ENCODE peak calls at places on chromosomes 16 and 17, in seven cellular contexts. One of them, this sample, is unnamed.

GRCh38 chr17:77501101-77501566 is 360.4 kb downstream of the SEC14L1 start:
- DNase-seq in tibial nerve: no peak
- DNase-seq in spleen: peak
- DNase-seq in uterus: peak
- DNase-seq in body of pancreas: no peak
- DNase-seq in right lobe of liver: peak
- DNase-seq in HCT116: no peak
- DNase-seq in this sample: peak

GRCh38 chr17:78727476-78728229 is 54.4 kb downstream of the CYTH1 start:
- DNase-seq in tibial nerve: no peak
- DNase-seq in spleen: no peak
- DNase-seq in uterus: no peak
- DNase-seq in right lobe of liver: no peak
- DNase-seq in HCT116: no peak
- DNase-seq in body of pancreas: no peak
- DNase-seq in this sample: peak

GRCh38 chr16:75250809-75251279 is 580 bp downstream of the BCAR1 start:
- DNase-seq in right lobe of liver: peak
- DNase-seq in spleen: no peak
- DNase-seq in HCT116: no peak
- DNase-seq in tibial nerve: no peak
- DNase-seq in uterus: peak
- DNase-seq in body of pancreas: peak
- DNase-seq in this sample: no peak

GRCh38 chr17:17693955-17694228 is 12.6 kb downstream of the RAI1 start:
- DNase-seq in body of pancreas: no peak
- DNase-seq in right lobe of liver: no peak
- DNase-seq in uterus: no peak
- DNase-seq in spleen: no peak
- DNase-seq in HCT116: no peak
- DNase-seq in tibial nerve: no peak
- DNase-seq in this sample: no peak

GRCh38 chr17:62629556-62630364 is 2.3 kb downstream of the MRC2 start:
- DNase-seq in tibial nerve: no peak
- DNase-seq in body of pancreas: no peak
- DNase-seq in HCT116: no peak
- DNase-seq in right lobe of liver: no peak
- DNase-seq in uterus: no peak
- DNase-seq in spleen: no peak
- DNase-seq in this sample: no peak

GRCh38 chr17:44374306-44375195 is 10.9 kb upstream of the FAM171A2 start:
- DNase-seq in spleen: no peak
- DNase-seq in HCT116: no peak
- DNase-seq in body of pancreas: no peak
- DNase-seq in right lobe of liver: peak
- DNase-seq in uterus: no peak
- DNase-seq in tibial nerve: no peak
- DNase-seq in this sample: no peak

GRCh38 chr17:32746280-32746679 is 130.6 kb downstream of the MYO1D start:
- DNase-seq in spleen: no peak
- DNase-seq in uterus: no peak
- DNase-seq in body of pancreas: no peak
- DNase-seq in HCT116: no peak
- DNase-seq in tibial nerve: no peak
- DNase-seq in right lobe of liver: no peak
- DNase-seq in this sample: no peak

GRCh38 chr16:69145658-69146057 is 13.2 kb downstream of the UTP4 start:
- DNase-seq in HCT116: no peak
- DNase-seq in spleen: no peak
- DNase-seq in tibial nerve: no peak
- DNase-seq in body of pancreas: peak
- DNase-seq in uterus: no peak
- DNase-seq in right lobe of liver: no peak
- DNase-seq in this sample: no peak

GRCh38 chr17:43467981-43468541 is 15.7 kb upstream of the DHX8 start:
- DNase-seq in right lobe of liver: no peak
- DNase-seq in tibial nerve: no peak
- DNase-seq in body of pancreas: peak
- DNase-seq in spleen: no peak
- DNase-seq in uterus: peak
- DNase-seq in HCT116: no peak
- DNase-seq in this sample: peak

GRCh38 chr17:56431736-56432135 is 161.8 kb upstream of the NOG start:
- DNase-seq in body of pancreas: no peak
- DNase-seq in spleen: no peak
- DNase-seq in right lobe of liver: no peak
- DNase-seq in HCT116: no peak
- DNase-seq in tibial nerve: no peak
- DNase-seq in uterus: no peak
- DNase-seq in this sample: no peak

GRCh38 chr17:77741109-77741508 is 217.4 kb upstream of the TNRC6C start:
- DNase-seq in uterus: no peak
- DNase-seq in spleen: peak
- DNase-seq in right lobe of liver: no peak
- DNase-seq in tibial nerve: peak
- DNase-seq in HCT116: no peak
- DNase-seq in body of pancreas: no peak
- DNase-seq in this sample: peak

GRCh38 chr16:10564591-10564990 is 15.8 kb downstream of the EMP2 start:
- DNase-seq in tibial nerve: no peak
- DNase-seq in HCT116: no peak
- DNase-seq in right lobe of liver: no peak
- DNase-seq in uterus: no peak
- DNase-seq in body of pancreas: no peak
- DNase-seq in spleen: no peak
- DNase-seq in this sample: no peak

GRCh38 chr16:10121496-10121895 is 60.7 kb downstream of the GRIN2A start:
- DNase-seq in spleen: no peak
- DNase-seq in HCT116: no peak
- DNase-seq in tibial nerve: no peak
- DNase-seq in uterus: no peak
- DNase-seq in body of pancreas: peak
- DNase-seq in right lobe of liver: no peak
- DNase-seq in this sample: no peak

GRCh38 chr16:27795992-27796614 is 246.2 kb downstream of the KATNIP start:
- DNase-seq in right lobe of liver: no peak
- DNase-seq in HCT116: peak
- DNase-seq in uterus: no peak
- DNase-seq in body of pancreas: peak
- DNase-seq in spleen: no peak
- DNase-seq in tibial nerve: no peak
- DNase-seq in this sample: no peak

GRCh38 chr16:86363057-86363490 is 147.3 kb upstream of the FOXF1 start:
- DNase-seq in spleen: no peak
- DNase-seq in HCT116: no peak
- DNase-seq in right lobe of liver: no peak
- DNase-seq in tibial nerve: no peak
- DNase-seq in body of pancreas: no peak
- DNase-seq in uterus: no peak
- DNase-seq in this sample: no peak

GRCh38 chr17:17702821-17703607 is 21.8 kb downstream of the RAI1 start:
- DNase-seq in uterus: no peak
- DNase-seq in right lobe of liver: no peak
- DNase-seq in body of pancreas: no peak
- DNase-seq in HCT116: no peak
- DNase-seq in tibial nerve: no peak
- DNase-seq in spleen: no peak
- DNase-seq in this sample: no peak

GRCh38 chr17:43759836-43760235 is 1.2 kb upstream of the SOST start:
- DNase-seq in HCT116: no peak
- DNase-seq in uterus: no peak
- DNase-seq in tibial nerve: no peak
- DNase-seq in spleen: no peak
- DNase-seq in body of pancreas: no peak
- DNase-seq in right lobe of liver: no peak
- DNase-seq in this sample: no peak

GRCh38 chr17:57954421-57955182 is 610 bp downstream of the CUEDC1 start:
- DNase-seq in spleen: peak
- DNase-seq in HCT116: no peak
- DNase-seq in body of pancreas: peak
- DNase-seq in tibial nerve: peak
- DNase-seq in right lobe of liver: peak
- DNase-seq in uterus: peak
- DNase-seq in this sample: peak

GRCh38 chr17:42120161-42121065 is 754 bp downstream of the KAT2A start:
- DNase-seq in tibial nerve: no peak
- DNase-seq in right lobe of liver: no peak
- DNase-seq in body of pancreas: no peak
- DNase-seq in spleen: no peak
- DNase-seq in uterus: no peak
- DNase-seq in HCT116: no peak
- DNase-seq in this sample: no peak

GRCh38 chr17:77725851-77726250 is 232.7 kb upstream of the TNRC6C start:
- DNase-seq in body of pancreas: no peak
- DNase-seq in uterus: no peak
- DNase-seq in right lobe of liver: no peak
- DNase-seq in tibial nerve: no peak
- DNase-seq in spleen: no peak
- DNase-seq in HCT116: no peak
- DNase-seq in this sample: no peak

GRCh38 chr17:56441331-56441730 is 152.2 kb upstream of the NOG start:
- DNase-seq in tibial nerve: no peak
- DNase-seq in right lobe of liver: no peak
- DNase-seq in HCT116: no peak
- DNase-seq in body of pancreas: peak
- DNase-seq in uterus: no peak
- DNase-seq in spleen: no peak
- DNase-seq in this sample: no peak

GRCh38 chr16:85963746-85964370 is 64.9 kb downstream of the IRF8 start:
- DNase-seq in body of pancreas: no peak
- DNase-seq in tibial nerve: no peak
- DNase-seq in spleen: no peak
- DNase-seq in HCT116: no peak
- DNase-seq in right lobe of liver: peak
- DNase-seq in uterus: no peak
- DNase-seq in this sample: no peak

GRCh38 chr17:39177256-39177655 is 11.3 kb upstream of the ARL5C start:
- DNase-seq in uterus: no peak
- DNase-seq in right lobe of liver: no peak
- DNase-seq in tibial nerve: no peak
- DNase-seq in spleen: no peak
- DNase-seq in body of pancreas: no peak
- DNase-seq in HCT116: peak
- DNase-seq in this sample: no peak

GRCh38 chr16:19113577-19114358 is at the start of gene ITPRIPL2:
- DNase-seq in HCT116: peak
- DNase-seq in body of pancreas: peak
- DNase-seq in spleen: peak
- DNase-seq in right lobe of liver: peak
- DNase-seq in uterus: peak
- DNase-seq in tibial nerve: peak
- DNase-seq in this sample: peak

GRCh38 chr17:31537558-31537957 is 146.1 kb downstream of the RAB11FIP4 start:
- DNase-seq in uterus: no peak
- DNase-seq in tibial nerve: no peak
- DNase-seq in right lobe of liver: no peak
- DNase-seq in body of pancreas: peak
- DNase-seq in HCT116: no peak
- DNase-seq in spleen: peak
- DNase-seq in this sample: no peak
- TF ChIP-seq POLR2A in uterus: no peak
- TF ChIP-seq POLR2A in tibial nerve: peak
- TF ChIP-seq POLR2A in right lobe of liver: no peak
- TF ChIP-seq POLR2A in body of pancreas: no peak
- TF ChIP-seq POLR2A in HCT116: no peak
- TF ChIP-seq POLR2A in spleen: no peak
- TF ChIP-seq POLR2A in this sample: no peak

DNA sequence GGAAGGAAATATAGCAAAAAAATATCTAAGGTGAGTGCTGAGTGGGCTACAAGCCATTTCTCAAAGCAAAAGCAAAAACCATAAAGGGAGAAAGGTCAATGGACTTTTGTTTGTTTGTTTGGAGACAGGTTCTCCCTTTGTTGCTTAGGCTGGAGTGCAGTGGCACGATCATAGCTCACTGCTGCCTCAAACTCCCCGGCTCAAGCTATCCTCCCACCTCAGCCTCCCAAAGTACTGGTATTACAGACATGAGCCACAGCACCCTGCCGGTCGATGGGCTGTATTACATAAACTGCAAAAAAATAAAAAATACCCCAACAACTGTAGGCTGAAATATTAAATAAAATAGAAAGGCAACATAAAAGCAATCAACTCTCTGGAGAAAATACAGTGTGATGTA is 3.5 kb upstream of the RBBP6 start:
- DNase-seq in uterus: no peak
- DNase-seq in spleen: no peak
- DNase-seq in HCT116: no peak
- DNase-seq in right lobe of liver: no peak
- DNase-seq in body of pancreas: no peak
- DNase-seq in tibial nerve: no peak
- DNase-seq in this sample: no peak
- TF ChIP-seq CTCF in uterus: no peak
- TF ChIP-seq CTCF in spleen: no peak
- TF ChIP-seq CTCF in HCT116: peak
- TF ChIP-seq CTCF in right lobe of liver: no peak
- TF ChIP-seq CTCF in body of pancreas: no peak
- TF ChIP-seq CTCF in tibial nerve: no peak
- TF ChIP-seq CTCF in this sample: no peak

DNA sequence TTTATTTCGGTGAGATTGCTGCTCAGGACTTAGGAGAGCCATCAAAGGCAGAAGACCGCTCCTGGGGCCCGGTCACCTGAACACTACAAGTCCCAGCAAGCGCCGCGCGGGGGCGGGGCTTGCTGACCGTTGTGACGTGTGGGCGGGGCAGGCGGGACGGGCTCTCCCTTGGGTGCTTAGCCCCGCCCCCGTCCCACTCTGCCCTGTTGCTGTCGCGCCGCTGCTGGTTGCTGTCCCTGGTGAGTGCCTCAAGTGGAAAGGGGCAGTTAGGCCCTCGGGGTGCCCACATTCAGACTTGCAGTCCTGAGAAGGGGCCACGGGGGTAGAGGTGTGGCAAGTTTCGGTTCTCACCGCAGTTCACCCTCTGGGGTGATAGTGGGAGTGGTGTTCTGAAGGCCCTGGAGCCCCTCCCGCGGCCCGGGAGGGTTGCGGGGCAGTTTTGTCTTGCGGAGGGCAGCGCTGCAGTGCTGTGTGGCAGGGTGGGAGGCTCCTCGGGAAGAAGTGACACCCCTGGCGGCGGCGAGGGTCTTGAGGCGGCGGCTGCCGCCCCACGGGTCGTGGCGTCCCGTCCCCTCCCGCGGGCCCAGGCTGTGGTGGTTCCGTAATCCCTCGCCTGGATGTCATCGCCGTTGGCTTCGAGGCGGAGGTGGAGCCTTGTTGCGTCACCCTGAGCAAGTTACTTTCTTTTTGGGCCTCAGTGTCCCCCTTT is at the start of gene CALCOCO2:
- DNase-seq in right lobe of liver: peak
- DNase-seq in uterus: peak
- DNase-seq in tibial nerve: peak
- DNase-seq in HCT116: peak
- DNase-seq in spleen: peak
- DNase-seq in body of pancreas: peak
- DNase-seq in this sample: peak
- TF ChIP-seq POLR2A in right lobe of liver: peak
- TF ChIP-seq POLR2A in uterus: peak
- TF ChIP-seq POLR2A in tibial nerve: peak
- TF ChIP-seq POLR2A in HCT116: peak
- TF ChIP-seq POLR2A in spleen: peak
- TF ChIP-seq POLR2A in body of pancreas: peak
- TF ChIP-seq POLR2A in this sample: no peak

GRCh38 chr17:3553419-3554401 is 3.9 kb downstream of the TRPV3 start:
- DNase-seq in HCT116: no peak
- DNase-seq in right lobe of liver: no peak
- DNase-seq in uterus: no peak
- DNase-seq in spleen: peak
- DNase-seq in body of pancreas: no peak
- DNase-seq in tibial nerve: no peak
- DNase-seq in this sample: no peak
- TF ChIP-seq CTCF in HCT116: no peak
- TF ChIP-seq CTCF in right lobe of liver: no peak
- TF ChIP-seq CTCF in uterus: no peak
- TF ChIP-seq CTCF in spleen: no peak
- TF ChIP-seq CTCF in body of pancreas: no peak
- TF ChIP-seq CTCF in tibial nerve: no peak
- TF ChIP-seq CTCF in this sample: no peak